ENCODE peak calls at places on chromosomes 4 and X, in eight cellular contexts. M, W, A, Y, T, N, J and I are unnamed samples.

GRCh38 chr4:168441412-168441811 is 38.9 kb downstream of the DDX60L start:
- DNase-seq in M (no peak), A (no peak), Y (no peak), N (no peak), T (no peak), J (no peak), W (no peak), I (no peak)

GRCh38 chrX:50860518-50860917 is 46.5 kb upstream of the SHROOM4 start:
- DNase-seq in J (no peak), A (no peak), T (no peak), Y (no peak), N (no peak), M (no peak), W (no peak), I (no peak)

GRCh38 chr4:89439533-89439932 is 131.9 kb upstream of the GPRIN3 start:
- DNase-seq in M (no peak), N (no peak), J (no peak), W (no peak), Y (no peak), T (no peak), A (no peak), I (no peak)

GRCh38 chr4:26005764-26006163 is 91.7 kb downstream of the SMIM20 start:
- DNase-seq in J (no peak), A (no peak), Y (no peak), W (no peak), N (no peak), M (no peak), T (no peak), I (no peak)

GRCh38 chr4:3786196-3786869 is 20.1 kb downstream of the ADRA2C start:
- DNase-seq in M (no peak), J (peak; percentile 60), W (no peak), T (no peak), A (no peak), N (no peak), Y (peak; percentile 36), I (no peak)

GRCh38 chrX:73478961-73479360 is 32.1 kb downstream of the CDX4 start:
- DNase-seq in Y (no peak), T (no peak), W (no peak), M (no peak), A (no peak), J (no peak), N (no peak), I (no peak)

GRCh38 chr4:107519057-107519456 is 201.0 kb downstream of the PAPSS1 start:
- DNase-seq in A (no peak), W (no peak), N (no peak), J (peak; percentile 4), T (peak; percentile 11), M (peak; percentile 10), Y (peak; percentile 54), I (no peak)

GRCh38 chr4:40337081-40337480 is 1.9 kb downstream of the CHRNA9 start:
- DNase-seq in J (no peak), N (no peak), W (no peak), M (no peak), T (no peak), A (no peak), Y (no peak), I (no peak)

GRCh38 chrX:9525511-9526248 is 60.8 kb downstream of the TBL1X start:
- DNase-seq in M (no peak), T (no peak), J (no peak), Y (no peak), W (peak; percentile 17), N (peak; percentile 19), A (no peak), I (no peak)

GRCh38 chr4:113496698-113497097 is 264.8 kb downstream of the CAMK2D start:
- DNase-seq in N (no peak), A (no peak), Y (no peak), M (no peak), J (no peak), W (no peak), T (no peak), I (no peak)

GRCh38 chrX:13085533-13085932 is 41.1 kb upstream of the FAM9C start:
- DNase-seq in J (no peak), Y (no peak), N (peak; percentile 29), M (no peak), A (no peak), T (no peak), W (no peak), I (no peak)

GRCh38 chr4:137069473-137069872 is 462.8 kb downstream of the PCDH18 start:
- DNase-seq in T (no peak), A (no peak), Y (no peak), W (no peak), M (no peak), J (no peak), N (no peak), I (no peak)

GRCh38 chr4:122793811-122794210 is 32.8 kb upstream of the FGF2 start:
- DNase-seq in T (no peak), Y (no peak), J (no peak), N (no peak), W (no peak), A (no peak), M (no peak), I (no peak)

GRCh38 chr4:154399259-154399974 is 92.2 kb downstream of the DCHS2 start:
- DNase-seq in N (no peak), Y (peak; percentile 64), W (no peak), T (no peak), J (peak; percentile 13), A (no peak), M (no peak), I (no peak)

GRCh38 chr4:55742655-55743191 is 76.9 kb upstream of the EXOC1L start:
- DNase-seq in A (no peak), W (no peak), M (no peak), J (no peak), T (peak; percentile 12), N (no peak), Y (peak; percentile 1), I (no peak)